ENCODE peak calls at places on chromosomes 16 and 17, in nine cellular contexts. C, E, R, X, Q, V, T, Y and O are unnamed samples.

GRCh38 chr16:89884041-89884421 is 10.6 kb downstream of the TCF25 start:
- DNase-seq in C (no peak), E (no peak), R (no peak), X (no peak), Q (no peak), V (no peak), T (no peak), Y (no peak), O (no peak)

GRCh38 chr17:14797021-14797420 is 468.1 kb downstream of the PMP22 start:
- DNase-seq in C (no peak), E (no peak), R (no peak), X (no peak), Q (no peak), V (no peak), T (no peak), Y (no peak), O (no peak)

GRCh38 chr17:66900126-66901010 is 64.1 kb upstream of the CACNG4 start:
- DNase-seq in C (no peak), E (peak; percentile 54), R (no peak), X (peak; percentile 8), Q (no peak), V (no peak), T (no peak), Y (no peak), O (peak; percentile 6)

GRCh38 chr16:23700509-23700908 is 12.5 kb downstream of the ERN2 start:
- DNase-seq in C (no peak), E (no peak), R (no peak), X (no peak), Q (no peak), V (no peak), T (no peak), Y (no peak), O (no peak)

GRCh38 chr17:78252111-78252634 is 20.7 kb downstream of the TMEM235 start:
- DNase-seq in C (no peak), E (no peak), R (no peak), X (no peak), Q (no peak), V (no peak), T (no peak), Y (no peak), O (no peak)

GRCh38 chr17:31495049-31495885 is 103.8 kb downstream of the RAB11FIP4 start:
- DNase-seq in C (no peak), E (no peak), R (no peak), X (no peak), Q (peak; percentile 28), V (no peak), T (no peak), Y (no peak), O (no peak)

GRCh38 chr16:52597772-52598483 is 51.0 kb upstream of the TOX3 start:
- DNase-seq in C (no peak), E (peak; percentile 3), R (no peak), X (no peak), Q (no peak), V (no peak), T (no peak), Y (no peak), O (no peak)

GRCh38 chr17:16872836-16873653 is 98.9 kb downstream of the TNFRSF13B start:
- DNase-seq in C (no peak), E (peak; percentile 30), R (no peak), X (no peak), Q (no peak), V (no peak), T (no peak), Y (peak; percentile 34), O (no peak)

GRCh38 chr17:62093188-62094155 is 28.4 kb upstream of the MED13 start:
- DNase-seq in C (peak; percentile 18), E (no peak), R (no peak), X (peak; percentile 92), Q (peak; percentile 81), V (no peak), T (no peak), Y (no peak), O (peak; percentile 60)

GRCh38 chr16:10520869-10521578 is 59.4 kb downstream of the EMP2 start:
- DNase-seq in C (no peak), E (no peak), R (no peak), X (no peak), Q (no peak), V (no peak), T (no peak), Y (no peak), O (no peak)

GRCh38 chr16:67198238-67198734 is 645 bp upstream of the ELMO3 start:
- DNase-seq in C (no peak), E (peak; percentile 85), R (no peak), X (peak; percentile 41), Q (peak; percentile 42), V (no peak), T (no peak), Y (no peak), O (peak; percentile 63)

GRCh38 chr17:80208050-80208449 is 12.1 kb downstream of the SGSH start:
- DNase-seq in C (no peak), E (no peak), R (no peak), X (no peak), Q (no peak), V (no peak), T (no peak), Y (no peak), O (no peak)

GRCh38 chr17:73841431-73842060 is 197.3 kb upstream of the SDK2 start:
- DNase-seq in C (no peak), E (no peak), R (no peak), X (no peak), Q (no peak), V (no peak), T (no peak), Y (peak; percentile 37), O (no peak)

GRCh38 chr17:66943484-66943883 is 21.0 kb upstream of the CACNG4 start:
- DNase-seq in C (no peak), E (no peak), R (no peak), X (no peak), Q (no peak), V (no peak), T (no peak), Y (no peak), O (no peak)

GRCh38 chr17:31289790-31290189 is 7.2 kb downstream of the OMG start:
- DNase-seq in C (no peak), E (no peak), R (no peak), X (no peak), Q (no peak), V (no peak), T (no peak), Y (no peak), O (no peak)

GRCh38 chr16:2736476-2737237 is 15.8 kb upstream of the SRRM2 start:
- DNase-seq in C (no peak), E (no peak), R (no peak), X (no peak), Q (no peak), V (no peak), T (no peak), Y (no peak), O (no peak)

GRCh38 chr16:56675685-56676210 is 6.1 kb downstream of the MT1H start:
- DNase-seq in C (no peak), E (no peak), R (no peak), X (no peak), Q (no peak), V (no peak), T (no peak), Y (no peak), O (no peak)

GRCh38 chr17:34567665-34568064 is 11.7 kb upstream of the TMEM132E start:
- DNase-seq in C (no peak), E (no peak), R (no peak), X (no peak), Q (peak; percentile 4), V (no peak), T (no peak), Y (no peak), O (no peak)

GRCh38 chr16:5977329-5977728 is 879.7 kb upstream of the EEF2KMT start:
- DNase-seq in C (no peak), E (no peak), R (no peak), X (no peak), Q (no peak), V (no peak), T (no peak), Y (no peak), O (no peak)

GRCh38 chr16:27313422-27314160 is at the start of gene IL4R:
- DNase-seq in C (no peak), E (peak; percentile 67), R (no peak), X (peak; percentile 75), Q (peak; percentile 88), V (peak; percentile 33), T (no peak), Y (no peak), O (peak; percentile 59)

GRCh38 chr17:82105882-82106696 is 8.1 kb upstream of the FASN start:
- DNase-seq in C (no peak), E (peak; percentile 91), R (no peak), X (peak; percentile 18), Q (peak; percentile 39), V (no peak), T (no peak), Y (no peak), O (no peak)

GRCh38 chr17:76261421-76262215 is 3.5 kb upstream of the UBALD2 start:
- DNase-seq in C (no peak), E (no peak), R (no peak), X (peak; percentile 44), Q (no peak), V (peak; percentile 89), T (no peak), Y (no peak), O (peak; percentile 94)

GRCh38 chr17:2724783-2725164 is 13.2 kb upstream of the CLUH start:
- DNase-seq in C (no peak), E (no peak), R (no peak), X (peak; percentile 11), Q (peak; percentile 25), V (no peak), T (no peak), Y (no peak), O (peak; percentile 19)

GRCh38 chr17:17970699-17971430 is 1.3 kb downstream of the TOM1L2 start:
- DNase-seq in C (no peak), E (peak; percentile 25), R (no peak), X (no peak), Q (no peak), V (no peak), T (no peak), Y (no peak), O (no peak)

GRCh38 chr17:79646721-79647455 is 36.0 kb upstream of the RBFOX3 start:
- DNase-seq in C (no peak), E (no peak), R (no peak), X (no peak), Q (no peak), V (no peak), T (no peak), Y (no peak), O (no peak)

GRCh38 chr17:48593840-48594411 is 347 bp upstream of the HOXB5 start:
- DNase-seq in C (peak; percentile 12), E (peak; percentile 96), R (no peak), X (peak; percentile 97), Q (peak; percentile 90), V (no peak), T (no peak), Y (peak; percentile 64), O (peak; percentile 86)